ENCODE peak calls at places on chromosome 16, in four cellular contexts. One of them, this sample, is unnamed.

GRCh38 chr16:11448796-11449416 is 103.6 kb downstream of the RMI2 start:
- DNase-seq in K562: no peak
- DNase-seq in Panc1: no peak
- DNase-seq in HepG2: no peak
- DNase-seq in this sample: no peak

GRCh38 chr16:31455601-31456314 is 3.5 kb upstream of the ARMC5 start:
- DNase-seq in K562: peak; percentile 15
- DNase-seq in Panc1: no peak
- DNase-seq in HepG2: no peak
- DNase-seq in this sample: no peak

GRCh38 chr16:30937692-30938091 is 11.2 kb upstream of the ORAI3 start:
- DNase-seq in K562: no peak
- DNase-seq in Panc1: no peak
- DNase-seq in HepG2: no peak
- DNase-seq in this sample: no peak

GRCh38 chr16:80151706-80152073 is 389.1 kb upstream of the DYNLRB2 start:
- DNase-seq in K562: no peak
- DNase-seq in Panc1: no peak
- DNase-seq in HepG2: no peak
- DNase-seq in this sample: no peak

GRCh38 chr16:1839554-1839953 is 12.5 kb downstream of the FAHD1 start:
- DNase-seq in K562: no peak
- DNase-seq in Panc1: no peak
- DNase-seq in HepG2: no peak
- DNase-seq in this sample: no peak

GRCh38 chr16:56915311-56916105 is 16.4 kb upstream of the HERPUD1 start:
- DNase-seq in K562: no peak
- DNase-seq in Panc1: no peak
- DNase-seq in HepG2: no peak
- DNase-seq in this sample: no peak

GRCh38 chr16:56551796-56552738 is 12.8 kb upstream of the MT4 start:
- DNase-seq in K562: no peak
- DNase-seq in Panc1: no peak
- DNase-seq in HepG2: peak; percentile 84
- DNase-seq in this sample: no peak

GRCh38 chr16:83956336-83957289 is 3.6 kb downstream of the OSGIN1 start:
- DNase-seq in K562: peak; percentile 82
- DNase-seq in Panc1: peak; percentile 45
- DNase-seq in HepG2: peak; percentile 70
- DNase-seq in this sample: peak; percentile 75

GRCh38 chr16:8845699-8846298 is 23.0 kb downstream of the CARHSP1 start:
- DNase-seq in K562: no peak
- DNase-seq in Panc1: no peak
- DNase-seq in HepG2: no peak
- DNase-seq in this sample: no peak

GRCh38 chr16:3909791-3910583 is 29.5 kb upstream of the CREBBP start:
- DNase-seq in K562: no peak
- DNase-seq in Panc1: no peak
- DNase-seq in HepG2: no peak
- DNase-seq in this sample: no peak

GRCh38 chr16:69532761-69533459 is 32.9 kb upstream of the NFAT5 start:
- DNase-seq in K562: no peak
- DNase-seq in Panc1: no peak
- DNase-seq in HepG2: no peak
- DNase-seq in this sample: no peak

GRCh38 chr16:82044585-82044911 is 9.5 kb downstream of the HSD17B2 start:
- DNase-seq in K562: no peak
- DNase-seq in Panc1: no peak
- DNase-seq in HepG2: peak; percentile 74
- DNase-seq in this sample: no peak

GRCh38 chr16:31329671-31330552 is 25.1 kb upstream of the ITGAX start:
- DNase-seq in K562: no peak
- DNase-seq in Panc1: no peak
- DNase-seq in HepG2: no peak
- DNase-seq in this sample: no peak

GRCh38 chr16:2142942-2143868 is 5.2 kb upstream of the RAB26 start:
- DNase-seq in K562: peak; percentile 43
- DNase-seq in Panc1: no peak
- DNase-seq in HepG2: no peak
- DNase-seq in this sample: no peak

GRCh38 chr16:11499295-11500089 is 87.2 kb downstream of the LITAF start:
- DNase-seq in K562: no peak
- DNase-seq in Panc1: no peak
- DNase-seq in HepG2: no peak
- DNase-seq in this sample: peak; percentile 28

GRCh38 chr16:24729967-24730815 is 740 bp downstream of the TNRC6A start:
- DNase-seq in K562: peak; percentile 65
- DNase-seq in Panc1: no peak
- DNase-seq in HepG2: no peak
- DNase-seq in this sample: no peak

GRCh38 chr16:7185689-7186088 is 147.0 kb upstream of the RBFOX1 start:
- DNase-seq in K562: peak; percentile 10
- DNase-seq in Panc1: peak; percentile 15
- DNase-seq in HepG2: peak; percentile 71
- DNase-seq in this sample: no peak

GRCh38 chr16:74652249-74652648 is 14.4 kb downstream of the RFWD3 start:
- DNase-seq in K562: no peak
- DNase-seq in Panc1: no peak
- DNase-seq in HepG2: no peak
- DNase-seq in this sample: no peak

GRCh38 chr16:74654536-74654935 is 12.1 kb downstream of the RFWD3 start:
- DNase-seq in K562: no peak
- DNase-seq in Panc1: no peak
- DNase-seq in HepG2: no peak
- DNase-seq in this sample: no peak

GRCh38 chr16:74650966-74651567 is 15.6 kb downstream of the RFWD3 start:
- DNase-seq in K562: no peak
- DNase-seq in Panc1: no peak
- DNase-seq in HepG2: peak; percentile 25
- DNase-seq in this sample: peak; percentile 2

DNA sequence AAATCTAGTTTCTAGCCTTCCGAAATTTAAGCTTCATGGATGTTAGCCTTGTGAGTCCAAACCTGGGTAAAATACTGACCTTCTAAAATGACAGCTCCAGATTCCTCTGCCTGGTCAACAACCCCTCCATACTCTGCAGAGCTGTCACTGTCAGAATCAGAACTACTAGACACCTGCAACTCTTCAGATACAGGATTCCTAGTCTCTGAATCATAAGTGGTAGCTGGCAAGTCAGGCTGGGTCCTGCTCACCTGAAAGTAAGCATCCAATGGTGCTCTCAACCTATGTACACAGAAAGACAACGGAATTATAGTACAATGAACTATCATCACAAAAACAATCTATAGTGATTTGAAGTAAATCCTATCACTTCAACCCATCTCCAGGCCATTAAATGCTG is 14.8 kb downstream of the RFWD3 start:
- DNase-seq in K562: no peak
- DNase-seq in Panc1: no peak
- DNase-seq in HepG2: no peak
- DNase-seq in this sample: no peak
- TF ChIP-seq TCF7L2 in K562: no peak
- TF ChIP-seq TCF7L2 in Panc1: no peak
- TF ChIP-seq TCF7L2 in HepG2: no peak
- TF ChIP-seq TCF7L2 in this sample: no peak

GRCh38 chr16:65624246-65624645 is 502.4 kb upstream of the CDH11 start:
- DNase-seq in K562: no peak
- DNase-seq in Panc1: no peak
- DNase-seq in HepG2: no peak
- DNase-seq in this sample: no peak

GRCh38 chr16:65621640-65622039 is 499.8 kb upstream of the CDH11 start:
- DNase-seq in K562: no peak
- DNase-seq in Panc1: no peak
- DNase-seq in HepG2: no peak
- DNase-seq in this sample: no peak

GRCh38 chr16:65619606-65620005 is 497.7 kb upstream of the CDH11 start:
- DNase-seq in K562: no peak
- DNase-seq in Panc1: no peak
- DNase-seq in HepG2: no peak
- DNase-seq in this sample: no peak

GRCh38 chr16:65622161-65622560 is 500.3 kb upstream of the CDH11 start:
- DNase-seq in K562: no peak
- DNase-seq in Panc1: no peak
- DNase-seq in HepG2: no peak
- DNase-seq in this sample: no peak

DNA sequence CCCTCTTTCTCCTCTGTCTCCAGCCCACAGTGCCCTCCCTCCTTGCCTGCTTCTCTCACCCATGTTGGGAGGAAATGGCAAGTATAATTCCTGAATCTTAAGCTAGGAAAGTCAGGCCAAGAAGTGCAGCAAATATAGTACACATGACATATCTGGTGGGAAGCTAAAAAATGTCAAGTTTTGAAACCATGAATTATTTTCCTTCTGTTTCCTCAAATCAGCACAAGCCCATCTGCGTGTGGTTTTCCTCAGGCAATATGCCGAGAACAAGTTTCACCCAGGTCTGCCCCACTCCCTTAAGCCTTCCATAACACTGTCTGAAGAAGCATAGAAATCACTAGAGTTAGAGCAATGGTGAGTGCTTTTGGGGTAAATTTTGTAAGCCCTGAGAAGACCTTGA is 502.8 kb upstream of the CDH11 start:
- DNase-seq in K562: no peak
- DNase-seq in Panc1: no peak
- DNase-seq in HepG2: no peak
- DNase-seq in this sample: no peak
- TF ChIP-seq TCF7L2 in K562: no peak
- TF ChIP-seq TCF7L2 in Panc1: no peak
- TF ChIP-seq TCF7L2 in HepG2: no peak
- TF ChIP-seq TCF7L2 in this sample: no peak

GRCh38 chr16:143456-143855 is 5.0 kb upstream of the NPRL3 start:
- DNase-seq in K562: no peak
- DNase-seq in Panc1: no peak
- DNase-seq in HepG2: no peak
- DNase-seq in this sample: no peak

GRCh38 chr16:143047-143446 is 4.6 kb upstream of the NPRL3 start:
- DNase-seq in K562: peak; percentile 85
- DNase-seq in Panc1: no peak
- DNase-seq in HepG2: no peak
- DNase-seq in this sample: no peak

GRCh38 chr16:140175-140857 is 1.8 kb upstream of the NPRL3 start:
- DNase-seq in K562: no peak
- DNase-seq in Panc1: no peak
- DNase-seq in HepG2: no peak
- DNase-seq in this sample: no peak

GRCh38 chr16:142405-142804 is 3.9 kb upstream of the NPRL3 start:
- DNase-seq in K562: no peak
- DNase-seq in Panc1: no peak
- DNase-seq in HepG2: peak; percentile 52
- DNase-seq in this sample: no peak

DNA sequence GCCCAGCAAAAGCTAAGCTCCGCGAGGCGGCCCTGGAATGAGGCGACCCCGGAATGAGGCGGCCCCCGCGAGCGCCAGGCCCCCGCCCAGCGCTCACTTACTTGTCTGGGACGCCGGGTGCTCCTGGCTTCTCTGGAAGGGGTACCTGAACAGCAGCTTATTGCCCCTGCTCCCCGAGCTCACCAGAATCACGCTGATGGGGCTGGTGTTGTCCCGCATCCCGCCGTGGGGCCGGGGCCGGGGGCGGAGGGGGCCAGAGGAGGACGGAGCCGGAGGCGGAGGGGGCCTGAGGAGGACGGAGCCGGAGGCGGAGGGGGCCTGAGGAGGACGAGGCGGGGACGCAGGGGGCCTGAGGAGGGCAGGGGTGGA is 440 bp downstream of the NPRL3 start:
- DNase-seq in K562: peak; percentile 76
- DNase-seq in Panc1: no peak
- DNase-seq in HepG2: no peak
- DNase-seq in this sample: no peak
- TF ChIP-seq TCF7L2 in K562: no peak
- TF ChIP-seq TCF7L2 in Panc1: no peak
- TF ChIP-seq TCF7L2 in HepG2: no peak
- TF ChIP-seq TCF7L2 in this sample: no peak

GRCh38 chr16:85651822-85652430 is 36.8 kb downstream of the GINS2 start:
- DNase-seq in K562: no peak
- DNase-seq in Panc1: no peak
- DNase-seq in HepG2: no peak
- DNase-seq in this sample: no peak
- TF ChIP-seq TCF7L2 in K562: no peak
- TF ChIP-seq TCF7L2 in Panc1: no peak
- TF ChIP-seq TCF7L2 in HepG2: no peak
- TF ChIP-seq TCF7L2 in this sample: no peak

GRCh38 chr16:14629612-14629918 is 495 bp downstream of the PARN start:
- DNase-seq in K562: no peak
- DNase-seq in Panc1: no peak
- DNase-seq in HepG2: no peak
- DNase-seq in this sample: no peak
- TF ChIP-seq TCF7L2 in K562: no peak
- TF ChIP-seq TCF7L2 in Panc1: no peak
- TF ChIP-seq TCF7L2 in HepG2: no peak
- TF ChIP-seq TCF7L2 in this sample: no peak

This sample was measured in HCT116.